ENCODE peak calls at places on chromosome 12, in five cellular contexts. U, W, R, G and C are unnamed samples.

GRCh38 chr12:7444076-7444475 is at the start of gene CD163L1:
- DNase-seq in U (no peak), W (no peak), R (no peak), G (no peak), C (no peak)

GRCh38 chr12:122293081-122293480 is 26.8 kb upstream of the VPS33A start:
- DNase-seq in U (no peak), W (peak), R (no peak), G (no peak), C (peak)

GRCh38 chr12:8499616-8500015 is 13.7 kb upstream of the CLEC4D start:
- DNase-seq in U (no peak), W (no peak), R (no peak), G (no peak), C (no peak)

GRCh38 chr12:46516933-46517578 is 144.5 kb upstream of the SLC38A2 start:
- DNase-seq in U (no peak), W (no peak), R (no peak), G (no peak), C (no peak)

GRCh38 chr12:21989819-21990412 is 48.7 kb upstream of the ABCC9 start:
- DNase-seq in U (no peak), W (peak), R (peak), G (peak), C (no peak)

GRCh38 chr12:59980491-59980890 is 384.7 kb downstream of the SLC16A7 start:
- DNase-seq in U (no peak), W (peak), R (peak), G (peak), C (no peak)

GRCh38 chr12:54051916-54052744 is 1.5 kb upstream of the HOXC4 start:
- DNase-seq in U (no peak), W (no peak), R (no peak), G (no peak), C (no peak)

GRCh38 chr12:50398931-50399330 is 1.8 kb upstream of the LARP4 start:
- DNase-seq in U (no peak), W (no peak), R (no peak), G (no peak), C (no peak)

GRCh38 chr12:23906329-23906728 is 43.1 kb downstream of the SOX5 start:
- DNase-seq in U (no peak), W (peak), R (peak), G (peak), C (peak)